ENCODE peak calls at places on chromosomes 1 and 21, in eight cellular contexts. One of them, this sample, is unnamed.

GRCh38 chr1:219703240-219703639 is 90.3 kb upstream of the ZC3H11B start:
- DNase-seq in head of caudate nucleus: no peak
- DNase-seq in occipital lobe: no peak
- DNase-seq in neural crest cell: no peak
- DNase-seq in NCI-H460: no peak
- DNase-seq in hepatocyte: no peak
- DNase-seq in stimulated activated CD4-positive, alpha-beta T cell treated with anti-CD3 and anti-CD28 coated beads, Interleukin-1b, Interleukin-23, amount 100 ng/mL, for 4 hours: no peak
- DNase-seq in anterior cingulate cortex: no peak
- DNase-seq in this sample: no peak

GRCh38 chr21:27741736-27742135 is 774.8 kb upstream of the ADAMTS5 start:
- DNase-seq in anterior cingulate cortex: no peak
- DNase-seq in stimulated activated CD4-positive, alpha-beta T cell treated with anti-CD3 and anti-CD28 coated beads, Interleukin-1b, Interleukin-23, amount 100 ng/mL, for 4 hours: no peak
- DNase-seq in NCI-H460: no peak
- DNase-seq in hepatocyte: no peak
- DNase-seq in occipital lobe: no peak
- DNase-seq in neural crest cell: no peak
- DNase-seq in head of caudate nucleus: no peak
- DNase-seq in this sample: no peak

GRCh38 chr1:155649689-155650088 is 38.9 kb downstream of the YY1AP1 start:
- DNase-seq in occipital lobe: no peak
- DNase-seq in anterior cingulate cortex: no peak
- DNase-seq in NCI-H460: no peak
- DNase-seq in neural crest cell: no peak
- DNase-seq in head of caudate nucleus: no peak
- DNase-seq in stimulated activated CD4-positive, alpha-beta T cell treated with anti-CD3 and anti-CD28 coated beads, Interleukin-1b, Interleukin-23, amount 100 ng/mL, for 4 hours: no peak
- DNase-seq in hepatocyte: no peak
- DNase-seq in this sample: no peak

GRCh38 chr1:90925928-90926869 is 95.6 kb downstream of the ZNF644 start:
- DNase-seq in neural crest cell: no peak
- DNase-seq in anterior cingulate cortex: no peak
- DNase-seq in NCI-H460: no peak
- DNase-seq in hepatocyte: peak
- DNase-seq in head of caudate nucleus: no peak
- DNase-seq in occipital lobe: no peak
- DNase-seq in stimulated activated CD4-positive, alpha-beta T cell treated with anti-CD3 and anti-CD28 coated beads, Interleukin-1b, Interleukin-23, amount 100 ng/mL, for 4 hours: no peak
- DNase-seq in this sample: no peak

GRCh38 chr21:16169102-16169511 is 439.3 kb downstream of the USP25 start:
- DNase-seq in neural crest cell: no peak
- DNase-seq in anterior cingulate cortex: no peak
- DNase-seq in NCI-H460: no peak
- DNase-seq in hepatocyte: peak
- DNase-seq in stimulated activated CD4-positive, alpha-beta T cell treated with anti-CD3 and anti-CD28 coated beads, Interleukin-1b, Interleukin-23, amount 100 ng/mL, for 4 hours: no peak
- DNase-seq in head of caudate nucleus: no peak
- DNase-seq in occipital lobe: no peak
- DNase-seq in this sample: no peak

GRCh38 chr21:35850029-35850428 is 210.3 kb downstream of the SETD4 start:
- DNase-seq in neural crest cell: no peak
- DNase-seq in anterior cingulate cortex: no peak
- DNase-seq in NCI-H460: no peak
- DNase-seq in occipital lobe: no peak
- DNase-seq in stimulated activated CD4-positive, alpha-beta T cell treated with anti-CD3 and anti-CD28 coated beads, Interleukin-1b, Interleukin-23, amount 100 ng/mL, for 4 hours: no peak
- DNase-seq in hepatocyte: no peak
- DNase-seq in head of caudate nucleus: no peak
- DNase-seq in this sample: no peak

GRCh38 chr1:109669246-109669948 is 1.5 kb downstream of the GSTM2 start:
- DNase-seq in NCI-H460: no peak
- DNase-seq in stimulated activated CD4-positive, alpha-beta T cell treated with anti-CD3 and anti-CD28 coated beads, Interleukin-1b, Interleukin-23, amount 100 ng/mL, for 4 hours: no peak
- DNase-seq in hepatocyte: no peak
- DNase-seq in neural crest cell: no peak
- DNase-seq in anterior cingulate cortex: no peak
- DNase-seq in occipital lobe: no peak
- DNase-seq in head of caudate nucleus: no peak
- DNase-seq in this sample: no peak

GRCh38 chr1:162855461-162856150 is 5.4 kb downstream of the CCDC190 start:
- DNase-seq in head of caudate nucleus: no peak
- DNase-seq in occipital lobe: no peak
- DNase-seq in NCI-H460: no peak
- DNase-seq in stimulated activated CD4-positive, alpha-beta T cell treated with anti-CD3 and anti-CD28 coated beads, Interleukin-1b, Interleukin-23, amount 100 ng/mL, for 4 hours: no peak
- DNase-seq in hepatocyte: no peak
- DNase-seq in anterior cingulate cortex: no peak
- DNase-seq in neural crest cell: no peak
- DNase-seq in this sample: no peak

GRCh38 chr1:44826375-44827196 is 16.5 kb downstream of the PTCH2 start:
- DNase-seq in occipital lobe: no peak
- DNase-seq in head of caudate nucleus: no peak
- DNase-seq in hepatocyte: no peak
- DNase-seq in stimulated activated CD4-positive, alpha-beta T cell treated with anti-CD3 and anti-CD28 coated beads, Interleukin-1b, Interleukin-23, amount 100 ng/mL, for 4 hours: no peak
- DNase-seq in NCI-H460: no peak
- DNase-seq in anterior cingulate cortex: no peak
- DNase-seq in neural crest cell: no peak
- DNase-seq in this sample: peak

GRCh38 chr21:34912022-34912933 is 136.8 kb downstream of the RUNX1 start:
- DNase-seq in head of caudate nucleus: no peak
- DNase-seq in anterior cingulate cortex: no peak
- DNase-seq in stimulated activated CD4-positive, alpha-beta T cell treated with anti-CD3 and anti-CD28 coated beads, Interleukin-1b, Interleukin-23, amount 100 ng/mL, for 4 hours: no peak
- DNase-seq in hepatocyte: no peak
- DNase-seq in neural crest cell: no peak
- DNase-seq in occipital lobe: no peak
- DNase-seq in NCI-H460: no peak
- DNase-seq in this sample: no peak

GRCh38 chr1:153354515-153355193 is 3.0 kb upstream of the S100A9 start:
- DNase-seq in anterior cingulate cortex: no peak
- DNase-seq in stimulated activated CD4-positive, alpha-beta T cell treated with anti-CD3 and anti-CD28 coated beads, Interleukin-1b, Interleukin-23, amount 100 ng/mL, for 4 hours: no peak
- DNase-seq in NCI-H460: no peak
- DNase-seq in occipital lobe: no peak
- DNase-seq in head of caudate nucleus: no peak
- DNase-seq in hepatocyte: no peak
- DNase-seq in neural crest cell: no peak
- DNase-seq in this sample: no peak

GRCh38 chr1:31799895-31800676 is 15.7 kb downstream of the SPOCD1 start:
- DNase-seq in occipital lobe: no peak
- DNase-seq in neural crest cell: no peak
- DNase-seq in head of caudate nucleus: no peak
- DNase-seq in anterior cingulate cortex: no peak
- DNase-seq in NCI-H460: no peak
- DNase-seq in stimulated activated CD4-positive, alpha-beta T cell treated with anti-CD3 and anti-CD28 coated beads, Interleukin-1b, Interleukin-23, amount 100 ng/mL, for 4 hours: no peak
- DNase-seq in hepatocyte: peak
- DNase-seq in this sample: peak

GRCh38 chr1:20165522-20165951 is 20.4 kb upstream of the UBXN10 start:
- DNase-seq in NCI-H460: no peak
- DNase-seq in hepatocyte: no peak
- DNase-seq in head of caudate nucleus: no peak
- DNase-seq in occipital lobe: no peak
- DNase-seq in stimulated activated CD4-positive, alpha-beta T cell treated with anti-CD3 and anti-CD28 coated beads, Interleukin-1b, Interleukin-23, amount 100 ng/mL, for 4 hours: no peak
- DNase-seq in anterior cingulate cortex: no peak
- DNase-seq in neural crest cell: no peak
- DNase-seq in this sample: peak

GRCh38 chr1:111511362-111511761 is 7.9 kb upstream of the ADORA3 start:
- DNase-seq in occipital lobe: no peak
- DNase-seq in stimulated activated CD4-positive, alpha-beta T cell treated with anti-CD3 and anti-CD28 coated beads, Interleukin-1b, Interleukin-23, amount 100 ng/mL, for 4 hours: no peak
- DNase-seq in head of caudate nucleus: no peak
- DNase-seq in neural crest cell: no peak
- DNase-seq in NCI-H460: no peak
- DNase-seq in hepatocyte: no peak
- DNase-seq in anterior cingulate cortex: no peak
- DNase-seq in this sample: no peak

GRCh38 chr1:10107985-10108663 is 75.4 kb downstream of the UBE4B start:
- DNase-seq in NCI-H460: peak
- DNase-seq in hepatocyte: peak
- DNase-seq in anterior cingulate cortex: no peak
- DNase-seq in neural crest cell: no peak
- DNase-seq in occipital lobe: peak
- DNase-seq in stimulated activated CD4-positive, alpha-beta T cell treated with anti-CD3 and anti-CD28 coated beads, Interleukin-1b, Interleukin-23, amount 100 ng/mL, for 4 hours: no peak
- DNase-seq in head of caudate nucleus: no peak
- DNase-seq in this sample: no peak

GRCh38 chr1:100134872-100135271 is 1.9 kb downstream of the TRMT13 start:
- DNase-seq in neural crest cell: no peak
- DNase-seq in hepatocyte: no peak
- DNase-seq in stimulated activated CD4-positive, alpha-beta T cell treated with anti-CD3 and anti-CD28 coated beads, Interleukin-1b, Interleukin-23, amount 100 ng/mL, for 4 hours: no peak
- DNase-seq in head of caudate nucleus: no peak
- DNase-seq in occipital lobe: no peak
- DNase-seq in anterior cingulate cortex: no peak
- DNase-seq in NCI-H460: no peak
- DNase-seq in this sample: no peak

GRCh38 chr21:37917612-37918011 is 1.4 kb upstream of the KCNJ6 start:
- DNase-seq in head of caudate nucleus: no peak
- DNase-seq in hepatocyte: no peak
- DNase-seq in neural crest cell: no peak
- DNase-seq in occipital lobe: no peak
- DNase-seq in NCI-H460: no peak
- DNase-seq in stimulated activated CD4-positive, alpha-beta T cell treated with anti-CD3 and anti-CD28 coated beads, Interleukin-1b, Interleukin-23, amount 100 ng/mL, for 4 hours: no peak
- DNase-seq in anterior cingulate cortex: no peak
- DNase-seq in this sample: no peak

GRCh38 chr1:57329001-57329400 is 94.9 kb downstream of the DAB1 start:
- DNase-seq in head of caudate nucleus: no peak
- DNase-seq in occipital lobe: no peak
- DNase-seq in neural crest cell: no peak
- DNase-seq in hepatocyte: no peak
- DNase-seq in anterior cingulate cortex: no peak
- DNase-seq in stimulated activated CD4-positive, alpha-beta T cell treated with anti-CD3 and anti-CD28 coated beads, Interleukin-1b, Interleukin-23, amount 100 ng/mL, for 4 hours: no peak
- DNase-seq in NCI-H460: no peak
- DNase-seq in this sample: no peak

GRCh38 chr1:160607051-160608032 is 28.0 kb upstream of the CD84 start:
- DNase-seq in occipital lobe: peak
- DNase-seq in head of caudate nucleus: no peak
- DNase-seq in hepatocyte: peak
- DNase-seq in anterior cingulate cortex: peak
- DNase-seq in NCI-H460: peak
- DNase-seq in stimulated activated CD4-positive, alpha-beta T cell treated with anti-CD3 and anti-CD28 coated beads, Interleukin-1b, Interleukin-23, amount 100 ng/mL, for 4 hours: peak
- DNase-seq in neural crest cell: peak
- DNase-seq in this sample: peak

GRCh38 chr1:19376428-19377372 is 64.6 kb downstream of the SLC66A1 start:
- DNase-seq in hepatocyte: no peak
- DNase-seq in anterior cingulate cortex: no peak
- DNase-seq in stimulated activated CD4-positive, alpha-beta T cell treated with anti-CD3 and anti-CD28 coated beads, Interleukin-1b, Interleukin-23, amount 100 ng/mL, for 4 hours: no peak
- DNase-seq in occipital lobe: no peak
- DNase-seq in NCI-H460: no peak
- DNase-seq in neural crest cell: no peak
- DNase-seq in head of caudate nucleus: no peak
- DNase-seq in this sample: no peak

GRCh38 chr1:20282544-20282943 is 8.1 kb upstream of the VWA5B1 start:
- DNase-seq in anterior cingulate cortex: no peak
- DNase-seq in stimulated activated CD4-positive, alpha-beta T cell treated with anti-CD3 and anti-CD28 coated beads, Interleukin-1b, Interleukin-23, amount 100 ng/mL, for 4 hours: no peak
- DNase-seq in head of caudate nucleus: peak
- DNase-seq in NCI-H460: no peak
- DNase-seq in occipital lobe: no peak
- DNase-seq in neural crest cell: no peak
- DNase-seq in hepatocyte: no peak
- DNase-seq in this sample: peak

GRCh38 chr1:230308039-230308438 is 118.1 kb downstream of the PGBD5 start:
- DNase-seq in hepatocyte: peak
- DNase-seq in occipital lobe: no peak
- DNase-seq in neural crest cell: no peak
- DNase-seq in stimulated activated CD4-positive, alpha-beta T cell treated with anti-CD3 and anti-CD28 coated beads, Interleukin-1b, Interleukin-23, amount 100 ng/mL, for 4 hours: no peak
- DNase-seq in anterior cingulate cortex: no peak
- DNase-seq in head of caudate nucleus: no peak
- DNase-seq in NCI-H460: peak
- DNase-seq in this sample: peak

GRCh38 chr1:59026472-59026948 is 242.7 kb upstream of the JUN start:
- DNase-seq in anterior cingulate cortex: no peak
- DNase-seq in occipital lobe: no peak
- DNase-seq in stimulated activated CD4-positive, alpha-beta T cell treated with anti-CD3 and anti-CD28 coated beads, Interleukin-1b, Interleukin-23, amount 100 ng/mL, for 4 hours: no peak
- DNase-seq in NCI-H460: no peak
- DNase-seq in hepatocyte: no peak
- DNase-seq in neural crest cell: no peak
- DNase-seq in head of caudate nucleus: no peak
- DNase-seq in this sample: no peak

GRCh38 chr21:39348040-39348354 is 891 bp downstream of the HMGN1 start:
- DNase-seq in occipital lobe: no peak
- DNase-seq in NCI-H460: no peak
- DNase-seq in neural crest cell: no peak
- DNase-seq in stimulated activated CD4-positive, alpha-beta T cell treated with anti-CD3 and anti-CD28 coated beads, Interleukin-1b, Interleukin-23, amount 100 ng/mL, for 4 hours: no peak
- DNase-seq in hepatocyte: no peak
- DNase-seq in head of caudate nucleus: no peak
- DNase-seq in anterior cingulate cortex: no peak
- DNase-seq in this sample: no peak

GRCh38 chr21:30408782-30409494 is 13.1 kb downstream of the KRTAP13-1 start:
- DNase-seq in anterior cingulate cortex: no peak
- DNase-seq in NCI-H460: peak
- DNase-seq in stimulated activated CD4-positive, alpha-beta T cell treated with anti-CD3 and anti-CD28 coated beads, Interleukin-1b, Interleukin-23, amount 100 ng/mL, for 4 hours: no peak
- DNase-seq in head of caudate nucleus: no peak
- DNase-seq in neural crest cell: peak
- DNase-seq in occipital lobe: no peak
- DNase-seq in hepatocyte: peak
- DNase-seq in this sample: peak

GRCh38 chr1:35047188-35047858 is 15.6 kb upstream of the ZMYM6 start:
- DNase-seq in stimulated activated CD4-positive, alpha-beta T cell treated with anti-CD3 and anti-CD28 coated beads, Interleukin-1b, Interleukin-23, amount 100 ng/mL, for 4 hours: no peak
- DNase-seq in hepatocyte: no peak
- DNase-seq in neural crest cell: no peak
- DNase-seq in anterior cingulate cortex: no peak
- DNase-seq in NCI-H460: no peak
- DNase-seq in head of caudate nucleus: no peak
- DNase-seq in occipital lobe: no peak
- DNase-seq in this sample: no peak

GRCh38 chr1:67735806-67736627 is 51.0 kb downstream of the GADD45A start:
- DNase-seq in anterior cingulate cortex: peak
- DNase-seq in stimulated activated CD4-positive, alpha-beta T cell treated with anti-CD3 and anti-CD28 coated beads, Interleukin-1b, Interleukin-23, amount 100 ng/mL, for 4 hours: peak
- DNase-seq in occipital lobe: peak
- DNase-seq in NCI-H460: no peak
- DNase-seq in neural crest cell: peak
- DNase-seq in hepatocyte: peak
- DNase-seq in head of caudate nucleus: peak
- DNase-seq in this sample: peak

GRCh38 chr1:207873055-207873890 is 37.7 kb downstream of the CD34 start:
- DNase-seq in hepatocyte: no peak
- DNase-seq in NCI-H460: no peak
- DNase-seq in occipital lobe: no peak
- DNase-seq in anterior cingulate cortex: no peak
- DNase-seq in head of caudate nucleus: no peak
- DNase-seq in stimulated activated CD4-positive, alpha-beta T cell treated with anti-CD3 and anti-CD28 coated beads, Interleukin-1b, Interleukin-23, amount 100 ng/mL, for 4 hours: no peak
- DNase-seq in neural crest cell: no peak
- DNase-seq in this sample: no peak

GRCh38 chr1:155070721-155071556 is 7.4 kb downstream of the EFNA4 start:
- DNase-seq in head of caudate nucleus: peak
- DNase-seq in anterior cingulate cortex: peak
- DNase-seq in occipital lobe: peak
- DNase-seq in neural crest cell: peak
- DNase-seq in hepatocyte: peak
- DNase-seq in stimulated activated CD4-positive, alpha-beta T cell treated with anti-CD3 and anti-CD28 coated beads, Interleukin-1b, Interleukin-23, amount 100 ng/mL, for 4 hours: no peak
- DNase-seq in NCI-H460: peak
- DNase-seq in this sample: peak

GRCh38 chr1:202237052-202237451 is 43.5 kb downstream of the LGR6 start:
- DNase-seq in head of caudate nucleus: no peak
- DNase-seq in NCI-H460: peak
- DNase-seq in occipital lobe: no peak
- DNase-seq in neural crest cell: peak
- DNase-seq in anterior cingulate cortex: no peak
- DNase-seq in stimulated activated CD4-positive, alpha-beta T cell treated with anti-CD3 and anti-CD28 coated beads, Interleukin-1b, Interleukin-23, amount 100 ng/mL, for 4 hours: no peak
- DNase-seq in hepatocyte: peak
- DNase-seq in this sample: peak

GRCh38 chr1:85297855-85298629 is 21.6 kb upstream of the BCL10 start:
- DNase-seq in neural crest cell: no peak
- DNase-seq in NCI-H460: peak
- DNase-seq in stimulated activated CD4-positive, alpha-beta T cell treated with anti-CD3 and anti-CD28 coated beads, Interleukin-1b, Interleukin-23, amount 100 ng/mL, for 4 hours: peak
- DNase-seq in anterior cingulate cortex: no peak
- DNase-seq in hepatocyte: peak
- DNase-seq in head of caudate nucleus: no peak
- DNase-seq in occipital lobe: peak
- DNase-seq in this sample: peak

GRCh38 chr1:160437432-160438319 is 37.3 kb downstream of the VANGL2 start:
- DNase-seq in NCI-H460: peak
- DNase-seq in hepatocyte: no peak
- DNase-seq in occipital lobe: no peak
- DNase-seq in neural crest cell: no peak
- DNase-seq in head of caudate nucleus: no peak
- DNase-seq in stimulated activated CD4-positive, alpha-beta T cell treated with anti-CD3 and anti-CD28 coated beads, Interleukin-1b, Interleukin-23, amount 100 ng/mL, for 4 hours: no peak
- DNase-seq in anterior cingulate cortex: no peak
- DNase-seq in this sample: no peak

GRCh38 chr1:176177764-176178163 is 29.3 kb downstream of the COP1 start:
- DNase-seq in stimulated activated CD4-positive, alpha-beta T cell treated with anti-CD3 and anti-CD28 coated beads, Interleukin-1b, Interleukin-23, amount 100 ng/mL, for 4 hours: no peak
- DNase-seq in occipital lobe: no peak
- DNase-seq in neural crest cell: no peak
- DNase-seq in NCI-H460: no peak
- DNase-seq in head of caudate nucleus: no peak
- DNase-seq in anterior cingulate cortex: no peak
- DNase-seq in hepatocyte: no peak
- DNase-seq in this sample: no peak

GRCh38 chr1:206890125-206890637 is 7.1 kb upstream of the IL24 start:
- DNase-seq in stimulated activated CD4-positive, alpha-beta T cell treated with anti-CD3 and anti-CD28 coated beads, Interleukin-1b, Interleukin-23, amount 100 ng/mL, for 4 hours: no peak
- DNase-seq in anterior cingulate cortex: no peak
- DNase-seq in neural crest cell: no peak
- DNase-seq in NCI-H460: peak
- DNase-seq in hepatocyte: no peak
- DNase-seq in head of caudate nucleus: no peak
- DNase-seq in occipital lobe: no peak
- DNase-seq in this sample: no peak

This sample was measured in left kidney.